ENCODE peak calls at places on chromosomes 13 and 19, in six cellular contexts. C is K562, H is GM12878, J is H1, V is GM12891, U is HepG2. Z is an unnamed sample.

GRCh38 chr13:44416297-44416696 is 42.7 kb downstream of the SERP2 start:
- DNase-seq in C (no peak), H (no peak), J (no peak), V (no peak), U (no peak), Z (no peak)

GRCh38 chr19:10617409-10618121 is 7.8 kb upstream of the SLC44A2 start:
- DNase-seq in C (peak; percentile 42), H (no peak), J (no peak), V (no peak), U (no peak), Z (no peak)

GRCh38 chr13:113917523-113918371 is 53.9 kb upstream of the GAS6 start:
- DNase-seq in C (no peak), H (no peak), J (no peak), V (no peak), U (no peak), Z (no peak)

GRCh38 chr19:14476663-14477401 is 1.7 kb upstream of the PTGER1 start:
- DNase-seq in C (peak; percentile 66), H (no peak), J (no peak), V (no peak), U (no peak), Z (no peak)

GRCh38 chr13:98810746-98811145 is 58.3 kb upstream of the SLC15A1 start:
- DNase-seq in C (no peak), H (no peak), J (no peak), V (no peak), U (no peak), Z (no peak)

GRCh38 chr19:35717665-35718344 is at the start of gene KMT2B:
- DNase-seq in C (peak; percentile 93), H (no peak), J (no peak), V (peak; percentile 99), U (no peak), Z (peak; percentile 99)

GRCh38 chr13:50691682-50692263 is 151.7 kb downstream of the DLEU7 start:
- DNase-seq in C (no peak), H (no peak), J (no peak), V (no peak), U (no peak), Z (no peak)

GRCh38 chr13:75469087-75469486 is 12.9 kb downstream of the TBC1D4 start:
- DNase-seq in C (peak; percentile 10), H (no peak), J (no peak), V (no peak), U (no peak), Z (no peak)

GRCh38 chr13:98365291-98365690 is 188.2 kb upstream of the RNF113B start:
- DNase-seq in C (no peak), H (no peak), J (no peak), V (no peak), U (no peak), Z (no peak)

GRCh38 chr13:114097893-114098688 is 34.3 kb downstream of the RASA3 start:
- DNase-seq in C (no peak), H (no peak), J (no peak), V (no peak), U (no peak), Z (no peak)

GRCh38 chr19:33514885-33515485 is 6.6 kb downstream of the PEPD start:
- DNase-seq in C (no peak), H (no peak), J (no peak), V (no peak), U (no peak), Z (no peak)

GRCh38 chr13:82627183-82627582 is 1255.1 kb downstream of the SLITRK1 start:
- DNase-seq in C (no peak), H (no peak), J (no peak), V (no peak), U (no peak), Z (no peak)

GRCh38 chr13:97499181-97499580 is 65.2 kb downstream of the RAP2A start:
- DNase-seq in C (no peak), H (no peak), J (no peak), V (no peak), U (no peak), Z (no peak)

GRCh38 chr19:56294557-56294956 is 20.1 kb downstream of the ZSCAN5A start:
- DNase-seq in C (no peak), H (no peak), J (no peak), V (no peak), U (no peak), Z (no peak)

GRCh38 chr19:58274771-58275199 is 4.0 kb upstream of the ZNF8 start:
- DNase-seq in C (no peak), H (no peak), J (no peak), V (no peak), U (no peak), Z (no peak)

GRCh38 chr19:430701-431100 is 21.8 kb upstream of the C2CD4C start:
- DNase-seq in C (no peak), H (no peak), J (no peak), V (no peak), U (no peak), Z (no peak)

GRCh38 chr19:5994407-5995165 is 16.6 kb upstream of the RANBP3 start:
- DNase-seq in C (no peak), H (no peak), J (no peak), V (no peak), U (no peak), Z (no peak)

GRCh38 chr13:26202365-26202972 is 19.6 kb downstream of the RNF6 start:
- DNase-seq in C (no peak), H (no peak), J (no peak), V (no peak), U (no peak), Z (no peak)

GRCh38 chr19:1269065-1269477 is at the start of gene CIRBP:
- DNase-seq in C (peak; percentile 86), H (peak; percentile 86), J (peak; percentile 94), V (peak; percentile 97), U (peak; percentile 96), Z (peak; percentile 98)

GRCh38 chr19:44401108-44401786 is at the start of gene ZNF285:
- DNase-seq in C (peak; percentile 91), H (peak; percentile 1), J (peak; percentile 94), V (peak; percentile 76), U (peak; percentile 84), Z (peak; percentile 50)

GRCh38 chr13:109610517-109610916 is 175.9 kb downstream of the IRS2 start:
- DNase-seq in C (no peak), H (no peak), J (peak; percentile 9), V (peak; percentile 2), U (no peak), Z (peak; percentile 1)

GRCh38 chr19:40659566-40659965 is 30.9 kb downstream of the NUMBL start:
- DNase-seq in C (no peak), H (no peak), J (no peak), V (no peak), U (no peak), Z (no peak)

GRCh38 chr19:1220452-1221037 is 15.0 kb downstream of the STK11 start:
- DNase-seq in C (no peak), H (no peak), J (no peak), V (no peak), U (no peak), Z (no peak)

GRCh38 chr13:20828540-20829364 is 55.0 kb upstream of the EEF1AKMT1 start:
- DNase-seq in C (no peak), H (peak; percentile 26), J (no peak), V (no peak), U (peak; percentile 38), Z (no peak)

GRCh38 chr19:47493378-47494210 is 9.6 kb upstream of the KPTN start:
- DNase-seq in C (no peak), H (no peak), J (no peak), V (no peak), U (no peak), Z (no peak)

GRCh38 chr13:40221131-40221459 is 445.3 kb downstream of the FOXO1 start:
- DNase-seq in C (no peak), H (no peak), J (no peak), V (no peak), U (no peak), Z (no peak)

GRCh38 chr19:47026156-47026555 is 6.5 kb downstream of the NPAS1 start:
- DNase-seq in C (no peak), H (no peak), J (no peak), V (no peak), U (no peak), Z (no peak)

GRCh38 chr19:12913871-12914690 is 5.0 kb downstream of the SYCE2 start:
- DNase-seq in C (peak; percentile 11), H (no peak), J (no peak), V (peak; percentile 51), U (peak; percentile 49), Z (no peak)

GRCh38 chr13:59326717-59327116 is 837.0 kb downstream of the DIAPH3 start:
- DNase-seq in C (no peak), H (no peak), J (no peak), V (no peak), U (no peak), Z (no peak)
- TF ChIP-seq POLR2AphosphoS5 in C (no peak), H (no peak), J (no peak), V (no peak), U (no peak), Z (no peak)

GRCh38 chr13:32036762-32037161 is 5.2 kb downstream of the FRY start:
- DNase-seq in C (no peak), H (no peak), J (no peak), V (no peak), U (no peak), Z (no peak)
- TF ChIP-seq TAF1 in C (no peak), H (no peak), J (no peak), V (no peak), U (no peak), Z (no peak)

DNA sequence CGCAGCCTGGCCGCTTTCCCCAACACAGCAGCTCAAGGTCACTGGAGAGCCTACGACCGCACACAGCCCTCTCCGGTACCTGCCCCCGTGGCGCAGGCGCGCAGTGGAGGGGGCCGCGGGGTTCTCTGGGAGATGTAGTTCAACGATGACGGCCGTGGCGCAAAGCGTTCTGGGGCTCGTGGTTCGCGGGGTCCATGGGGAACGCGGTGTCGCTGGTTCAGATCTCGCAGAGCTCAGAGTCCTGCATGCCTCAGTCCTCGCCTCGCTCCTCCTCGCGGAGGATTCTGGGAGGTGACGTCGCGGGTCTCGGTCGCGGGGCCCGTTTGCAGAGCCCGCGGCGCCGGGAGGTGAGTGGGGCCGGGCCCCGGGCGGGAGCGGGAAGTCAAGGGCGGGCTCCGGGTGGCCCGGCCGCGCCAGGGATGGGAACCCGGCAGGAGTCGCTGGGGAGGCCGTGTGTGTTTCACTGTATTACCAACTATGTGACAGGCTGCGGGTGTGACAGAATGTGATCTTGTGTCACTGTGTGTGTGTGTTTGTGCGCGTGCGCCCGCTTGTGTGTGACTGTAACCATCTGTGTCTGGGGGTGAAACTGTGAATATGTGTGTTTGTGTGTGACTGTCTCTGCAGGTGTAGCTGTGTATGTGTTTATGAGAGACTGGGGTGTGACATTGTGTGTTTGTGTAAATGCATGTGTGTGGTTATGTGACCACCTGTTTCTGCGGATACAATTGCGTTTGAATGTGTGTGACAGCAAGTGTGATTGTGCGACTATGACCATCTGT is at the start of gene ZNF527:
- DNase-seq in C (peak; percentile 76), H (peak; percentile 91), J (peak; percentile 89), V (peak; percentile 93), U (peak; percentile 96), Z (peak; percentile 86)
- TF ChIP-seq POLR2A in C (no peak), H (peak; percentile 92), J (peak; percentile 21), V (peak; percentile 76), U (no peak), Z (peak; percentile 91)

DNA sequence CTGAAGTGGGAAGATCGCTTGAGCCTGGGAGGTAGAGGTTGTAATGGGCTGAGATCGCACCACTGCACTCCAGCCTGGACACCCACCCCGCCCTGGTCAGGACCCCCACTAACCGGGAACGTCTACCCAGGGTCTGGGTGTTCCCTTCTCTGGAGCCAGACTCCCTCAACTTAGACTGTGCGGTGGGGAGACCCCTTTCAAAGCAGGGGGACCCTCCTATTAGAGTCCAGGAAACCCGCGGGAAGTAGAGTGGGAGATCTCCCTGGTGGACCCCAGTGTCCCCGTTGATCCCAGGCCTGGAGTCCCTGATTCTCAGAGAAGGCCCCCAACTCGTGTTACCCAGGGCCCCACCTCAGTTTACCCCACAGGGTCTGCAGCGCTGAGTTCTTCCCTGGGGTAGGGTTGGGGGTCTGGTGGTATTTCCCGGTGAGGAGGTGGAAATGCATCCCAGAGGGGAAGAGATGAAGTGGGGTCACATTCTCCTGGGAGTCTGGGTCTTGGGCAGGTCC is 6.1 kb upstream of the ARRDC2 start:
- DNase-seq in C (no peak), H (no peak), J (no peak), V (no peak), U (no peak), Z (no peak)
- TF ChIP-seq POLR2AphosphoS5 in C (no peak), H (no peak), J (no peak), V (no peak), U (no peak), Z (no peak)

Z was measured in GM12892.